ENCODE peak calls at places on chromosomes 6 and 20, in five cellular contexts. G, K, H, O and Q are unnamed samples.

GRCh38 chr20:43140719-43141118 is 49.0 kb downstream of the PTPRT start:
- DNase-seq in G (no peak), K (no peak), H (no peak), O (no peak), Q (no peak)

GRCh38 chr6:11211235-11211634 is 21.2 kb downstream of the NEDD9 start:
- DNase-seq in G (no peak), K (no peak), H (no peak), O (peak; percentile 35), Q (no peak)

GRCh38 chr6:54194067-54194466 is 82.8 kb downstream of the MLIP start:
- DNase-seq in G (no peak), K (peak; percentile 13), H (no peak), O (peak; percentile 57), Q (no peak)

GRCh38 chr6:36422714-36423100 is 19.9 kb downstream of the PXT1 start:
- DNase-seq in G (no peak), K (no peak), H (no peak), O (no peak), Q (no peak)

GRCh38 chr20:41499961-41500725 is 118.0 kb downstream of the CHD6 start:
- DNase-seq in G (peak; percentile 60), K (no peak), H (no peak), O (no peak), Q (peak; percentile 91)

GRCh38 chr6:141580988-141581387 is 551.7 kb upstream of the GJE1 start:
- DNase-seq in G (no peak), K (peak; percentile 47), H (no peak), O (peak; percentile 66), Q (no peak)

GRCh38 chr6:41706876-41707564 is 28.4 kb downstream of the TFEB start:
- DNase-seq in G (no peak), K (peak; percentile 45), H (no peak), O (peak; percentile 66), Q (no peak)

GRCh38 chr20:4898282-4898681 is 103.0 kb downstream of the SLC23A2 start:
- DNase-seq in G (no peak), K (peak; percentile 81), H (no peak), O (peak; percentile 83), Q (no peak)

GRCh38 chr20:57702521-57702920 is 7.3 kb downstream of the PMEPA1 start:
- DNase-seq in G (no peak), K (no peak), H (no peak), O (no peak), Q (no peak)

GRCh38 chr20:761418-762381 is 6.6 kb downstream of the SLC52A3 start:
- DNase-seq in G (no peak), K (peak; percentile 25), H (no peak), O (no peak), Q (no peak)

GRCh38 chr20:21562656-21563055 is 48.8 kb upstream of the NKX2-2 start:
- DNase-seq in G (no peak), K (no peak), H (no peak), O (no peak), Q (no peak)

GRCh38 chr20:6651016-6651415 is 116.5 kb upstream of the BMP2 start:
- DNase-seq in G (no peak), K (peak; percentile 80), H (no peak), O (peak; percentile 84), Q (no peak)

GRCh38 chr20:64038579-64039292 is 2.8 kb downstream of the C20orf204 start:
- DNase-seq in G (peak; percentile 34), K (peak; percentile 80), H (peak; percentile 69), O (peak; percentile 65), Q (no peak)

GRCh38 chr6:33324139-33324538 is 6.6 kb upstream of the ZBTB22 start:
- DNase-seq in G (no peak), K (no peak), H (no peak), O (no peak), Q (no peak)

GRCh38 chr6:46781478-46782378 is 11.5 kb upstream of the MEP1A start:
- DNase-seq in G (peak; percentile 20), K (peak; percentile 67), H (peak; percentile 56), O (peak; percentile 78), Q (peak; percentile 58)

GRCh38 chr20:14478126-14478525 is 140.7 kb upstream of the FLRT3 start:
- DNase-seq in G (no peak), K (no peak), H (no peak), O (no peak), Q (no peak)

GRCh38 chr6:87661503-87661902 is 40.5 kb downstream of the AKIRIN2 start:
- DNase-seq in G (no peak), K (no peak), H (no peak), O (no peak), Q (no peak)

GRCh38 chr6:159304641-159305040 is 135.4 kb downstream of the FNDC1 start:
- DNase-seq in G (no peak), K (no peak), H (no peak), O (no peak), Q (no peak)

GRCh38 chr20:48366230-48366629 is 461.6 kb downstream of the PREX1 start:
- DNase-seq in G (no peak), K (no peak), H (no peak), O (no peak), Q (no peak)

GRCh38 chr6:1286972-1287600 is 24.8 kb upstream of the FOXQ1 start:
- DNase-seq in G (no peak), K (peak; percentile 67), H (peak; percentile 7), O (peak; percentile 65), Q (no peak)

GRCh38 chr20:62765432-62766070 is 30.7 kb upstream of the MRGBP start:
- DNase-seq in G (no peak), K (no peak), H (no peak), O (no peak), Q (no peak)

GRCh38 chr6:40082278-40083043 is 148.2 kb upstream of the MOCS1 start:
- DNase-seq in G (no peak), K (no peak), H (no peak), O (no peak), Q (no peak)

GRCh38 chr20:53623454-53624206 is 30.0 kb upstream of the ZNF217 start:
- DNase-seq in G (no peak), K (peak; percentile 80), H (peak; percentile 85), O (peak; percentile 88), Q (no peak)

GRCh38 chr20:51767018-51767866 is 948 bp downstream of the ATP9A start:
- DNase-seq in G (peak; percentile 87), K (peak; percentile 79), H (peak; percentile 64), O (no peak), Q (peak; percentile 77)

GRCh38 chr20:48416002-48416401 is 411.8 kb downstream of the PREX1 start:
- DNase-seq in G (no peak), K (no peak), H (no peak), O (no peak), Q (no peak)

GRCh38 chr6:167566711-167567141 is 241.8 kb downstream of the TTLL2 start:
- DNase-seq in G (no peak), K (no peak), H (no peak), O (no peak), Q (no peak)